ENCODE peak calls at places on chromosomes 4 and X, in five cellular contexts. N is cardiac fibroblast, R is right lobe of liver, J is A549, G is BE2C. P is an unnamed sample.

GRCh38 chrX:97027384-97027922 is 143.7 kb downstream of the RPA4 start:
- DNase-seq in R (no peak), J (no peak), N (no peak), G (no peak), P (no peak)

GRCh38 chr4:185470503-185471195 is 884 bp downstream of the CCDC110 start:
- DNase-seq in G (peak; percentile 38), R (peak; percentile 82), N (peak; percentile 29), J (peak; percentile 8), P (peak; percentile 29)

GRCh38 chr4:16721618-16722291 is 176.7 kb downstream of the LDB2 start:
- DNase-seq in R (peak; percentile 53), N (peak; percentile 54), J (no peak), G (no peak), P (peak; percentile 15)

GRCh38 chr4:87093443-87094123 is 126.8 kb downstream of the KLHL8 start:
- DNase-seq in R (no peak), G (peak; percentile 63), N (peak; percentile 79), J (peak; percentile 55), P (no peak)

GRCh38 chrX:68829594-68830485 is 1.0 kb downstream of the EFNB1 start:
- DNase-seq in G (peak; percentile 28), R (no peak), J (peak; percentile 14), N (peak; percentile 40), P (peak; percentile 65)

GRCh38 chrX:14776901-14777300 is 96.0 kb downstream of the FANCB start:
- DNase-seq in J (no peak), G (no peak), R (no peak), N (no peak), P (no peak)

GRCh38 chrX:42809569-42809968 is 31.6 kb upstream of the PPP1R2C start:
- DNase-seq in R (no peak), N (no peak), G (no peak), J (no peak), P (no peak)

GRCh38 chr4:144674711-144675110 is 28.8 kb downstream of the HHIP start:
- DNase-seq in G (no peak), J (no peak), R (no peak), N (no peak), P (no peak)

GRCh38 chr4:180099962-180100361 is 2143.2 kb upstream of the TENM3 start:
- DNase-seq in J (no peak), R (no peak), G (no peak), N (no peak), P (no peak)

GRCh38 chrX:71911023-71911730 is 532 bp downstream of the NHSL2 start:
- DNase-seq in G (peak; percentile 38), N (no peak), R (no peak), J (peak; percentile 42), P (peak; percentile 30)

GRCh38 chr4:165207016-165207430 is 338 bp upstream of the KLHL2 start:
- DNase-seq in J (peak; percentile 9), R (peak; percentile 49), G (no peak), N (peak; percentile 27), P (no peak)

GRCh38 chrX:101287402-101287801 is 3.7 kb downstream of the TAF7L start:
- DNase-seq in G (peak; percentile 11), J (peak; percentile 10), N (peak; percentile 69), R (no peak), P (peak; percentile 62)

GRCh38 chr4:26867914-26868684 is 7.5 kb downstream of the STIM2 start:
- DNase-seq in R (no peak), G (no peak), N (peak; percentile 15), J (no peak), P (no peak)

GRCh38 chr4:11106769-11107168 is 321.9 kb downstream of the HS3ST1 start:
- DNase-seq in R (no peak), N (peak; percentile 10), G (no peak), J (no peak), P (peak; percentile 3)

GRCh38 chrX:124415115-124415798 is 68.9 kb downstream of the SH2D1A start:
- DNase-seq in R (no peak), J (no peak), G (no peak), N (no peak), P (no peak)

GRCh38 chr4:7963691-7964090 is 24.0 kb upstream of the AFAP1 start:
- DNase-seq in R (no peak), J (no peak), N (no peak), G (no peak), P (no peak)

GRCh38 chr4:7962609-7963508 is 23.2 kb upstream of the AFAP1 start:
- DNase-seq in N (no peak), G (no peak), R (no peak), J (no peak), P (no peak)

GRCh38 chr4:7960017-7960789 is 20.5 kb upstream of the AFAP1 start:
- DNase-seq in N (no peak), J (no peak), G (no peak), R (no peak), P (peak; percentile 78)

GRCh38 chr4:7959066-7959465 is 19.4 kb upstream of the AFAP1 start:
- DNase-seq in J (no peak), G (no peak), R (no peak), N (no peak), P (no peak)

GRCh38 chr4:7960790-7961655 is 21.4 kb upstream of the AFAP1 start:
- DNase-seq in R (no peak), J (no peak), G (no peak), N (peak; percentile 92), P (peak; percentile 95)
- H3K4me3 ChIP-seq in R (no peak overlapping the region), J (no peak overlapping the region), G (no peak overlapping the region), N (no peak overlapping the region), P (no peak overlapping the region)

GRCh38 chr4:73573794-73574528 is 46.3 kb downstream of the RASSF6 start:
- DNase-seq in R (peak; percentile 63), N (peak; percentile 94), J (peak; percentile 7), G (peak; percentile 76), P (peak; percentile 88)
- TF ChIP-seq CTCF in R (peak; percentile 75), N (peak; percentile 99), J (peak; percentile 77), G (peak; percentile 98), P (peak; percentile 88)

GRCh38 chr4:88503344-88503743 is 20.2 kb downstream of the PYURF start:
- DNase-seq in J (no peak), N (no peak), R (no peak), G (no peak), P (no peak)
- H3K4me3 ChIP-seq in J (no peak overlapping the region), N (no peak overlapping the region), R (no peak overlapping the region), G (no peak overlapping the region), P (no peak overlapping the region)

GRCh38 chr4:6008766-6009385 is 9.4 kb downstream of the C4orf50 start:
- DNase-seq in N (no peak), R (no peak), J (no peak), G (no peak), P (no peak)

GRCh38 chr4:6005175-6005574 is 13.1 kb downstream of the C4orf50 start:
- DNase-seq in G (no peak), R (no peak), J (no peak), N (no peak), P (no peak)

GRCh38 chr4:6010789-6011188 is 7.4 kb downstream of the C4orf50 start:
- DNase-seq in R (no peak), J (no peak), G (no peak), N (no peak), P (no peak)

GRCh38 chr4:6009452-6009851 is 8.8 kb downstream of the C4orf50 start:
- DNase-seq in J (no peak), R (no peak), N (no peak), G (no peak), P (no peak)

GRCh38 chr4:6008092-6008551 is 10.1 kb downstream of the C4orf50 start:
- DNase-seq in J (peak; percentile 31), N (no peak), R (no peak), G (no peak), P (no peak)
- TF ChIP-seq CTCF in J (no peak), N (no peak), R (no peak), G (no peak), P (no peak)

DNA sequence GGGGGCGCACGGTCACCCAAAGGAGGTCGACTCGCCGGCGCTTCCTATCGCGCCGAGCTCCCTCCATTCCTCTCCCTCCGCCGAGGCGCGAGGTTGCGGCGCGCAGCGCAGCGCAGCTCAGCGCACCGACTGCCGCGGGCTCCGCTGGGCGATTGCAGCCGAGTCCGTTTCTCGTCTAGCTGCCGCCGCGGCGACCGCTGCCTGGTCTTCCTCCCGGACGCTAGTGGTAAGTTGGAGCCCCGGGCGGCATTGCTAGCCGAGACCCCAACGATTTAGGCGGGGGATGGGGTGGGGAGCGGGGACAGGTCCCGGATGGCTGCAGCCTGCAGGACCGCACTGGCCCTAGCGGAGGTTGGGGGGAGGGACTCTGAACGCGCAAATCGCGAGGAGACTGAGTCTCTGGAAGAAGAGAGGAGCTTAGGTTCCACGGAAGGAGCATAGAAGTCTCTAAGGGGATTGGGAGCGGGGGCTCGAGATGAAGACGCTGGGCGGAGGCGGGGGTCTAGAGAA is 603 bp downstream of the HTR2C start:
- DNase-seq in N (no peak), R (no peak), G (peak; percentile 19), J (no peak), P (peak; percentile 9)
- H3K4me3 ChIP-seq in N (no peak overlapping the region), R (no peak overlapping the region), G (peak overlapping the region; percentile 31), J (no peak overlapping the region), P (no peak overlapping the region)

GRCh38 chr4:35723973-35724372 is 520.3 kb downstream of the ARAP2 start:
- DNase-seq in G (no peak), R (no peak), J (no peak), N (no peak), P (no peak)

GRCh38 chr4:35730414-35730813 is 513.9 kb downstream of the ARAP2 start:
- DNase-seq in R (no peak), G (no peak), N (no peak), J (no peak), P (no peak)

DNA sequence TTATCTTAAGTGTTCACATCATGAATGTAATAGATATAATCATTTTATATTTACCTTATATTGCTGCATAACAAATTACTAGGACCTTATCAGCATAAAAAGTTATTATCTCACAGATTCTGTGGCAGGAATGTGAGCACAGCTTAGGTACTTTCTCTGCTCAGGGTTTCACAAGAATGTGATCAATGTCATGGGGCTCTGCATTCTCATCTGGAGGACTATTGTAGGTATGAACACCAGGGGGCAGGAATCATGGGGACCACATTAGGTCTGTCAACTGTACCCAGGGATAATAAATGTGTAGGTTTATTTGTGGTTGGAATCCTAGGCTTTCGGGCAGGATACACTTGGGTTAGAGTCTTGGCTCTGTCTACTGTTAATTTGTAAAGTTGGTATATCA is 519.2 kb downstream of the ARAP2 start:
- DNase-seq in J (no peak), G (no peak), N (no peak), R (no peak), P (no peak)
- TF ChIP-seq CTCF in J (no peak), G (peak; percentile 21), N (no peak), R (no peak), P (no peak)

DNA sequence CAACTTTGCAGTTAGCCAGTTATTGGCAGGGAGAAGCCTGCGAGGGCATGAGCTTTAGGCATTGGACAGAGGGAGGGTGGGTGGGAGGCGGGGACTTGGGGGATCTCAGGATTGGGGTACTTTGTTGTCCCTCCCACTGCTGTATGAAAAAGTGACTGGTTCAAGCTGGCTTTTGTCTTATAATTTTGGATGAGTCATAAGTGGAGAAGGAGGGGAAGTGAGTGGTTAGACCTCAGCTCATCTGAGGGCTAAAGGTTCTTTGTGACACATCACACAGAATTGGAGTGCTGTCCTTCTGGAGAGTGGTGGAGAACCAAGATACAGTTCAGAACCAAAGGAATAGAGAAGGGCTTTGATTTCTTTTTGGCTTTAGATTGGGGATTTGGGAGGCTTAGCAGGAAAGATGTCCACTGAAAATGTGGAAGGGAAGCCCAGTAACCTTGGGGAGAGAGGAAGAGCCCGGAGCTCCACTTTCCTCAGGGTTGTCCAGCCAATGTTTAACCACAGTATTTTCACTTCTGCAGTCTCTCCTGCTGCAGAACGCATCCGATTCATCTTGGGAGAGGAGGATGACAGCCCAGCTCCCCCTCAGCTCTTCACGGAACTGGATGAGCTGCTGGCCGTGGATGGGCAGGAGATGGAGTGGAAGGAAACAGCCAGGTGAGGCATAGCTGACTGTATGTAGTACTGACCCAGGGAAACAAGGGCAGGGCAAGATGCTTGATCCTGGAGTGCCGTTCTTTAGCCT is at the start of gene SLC4A4:
- DNase-seq in G (no peak), N (peak; percentile 68), J (no peak), R (no peak), P (peak; percentile 10)
- H3K4me3 ChIP-seq in G (no peak within 1 kb of the TSS), N (no peak within 1 kb of the TSS), J (no peak within 1 kb of the TSS), R (no peak within 1 kb of the TSS), P (no peak within 1 kb of the TSS)

GRCh38 chrX:103248553-103248952 is 6.4 kb downstream of the TCEAL8 start:
- DNase-seq in N (peak; percentile 41), G (no peak), J (peak; percentile 11), R (no peak), P (peak; percentile 45)
- TF ChIP-seq CTCF in N (peak; percentile 43), G (peak; percentile 24), J (no peak), R (peak; percentile 38), P (peak; percentile 17)

P was measured in foreskin fibroblast.